ENCODE peak calls at places on chromosome 22, in seven cellular contexts. M is cardiac fibroblast, F is GM12865, V is NCI-H1092, B is PC-3, K is caudate nucleus, E is neural crest cell. W is an unnamed sample.

GRCh38 chr22:31530816-31531180 is 34.5 kb downstream of the SFI1 start:
- DNase-seq in M (peak), F (no peak), V (no peak), B (peak), K (no peak), E (no peak), W (no peak)

GRCh38 chr22:37806409-37807338 is 1.1 kb upstream of the GCAT start:
- DNase-seq in M (peak), F (no peak), V (no peak), B (peak), K (no peak), E (no peak), W (no peak)

GRCh38 chr22:20218981-20219380 is 49.1 kb downstream of the RTN4R start:
- DNase-seq in M (no peak), F (no peak), V (no peak), B (no peak), K (no peak), E (no peak), W (no peak)

GRCh38 chr22:45966892-45967365 is 10.0 kb downstream of the WNT7B start:
- DNase-seq in M (no peak), F (no peak), V (no peak), B (no peak), K (no peak), E (peak), W (no peak)

GRCh38 chr22:46068908-46069481 is 81.3 kb upstream of the PPARA start:
- DNase-seq in M (peak), F (no peak), V (no peak), B (peak), K (no peak), E (no peak), W (no peak)

GRCh38 chr22:24209016-24209415 is 27.7 kb downstream of the SUSD2 start:
- DNase-seq in M (peak), F (no peak), V (no peak), B (no peak), K (no peak), E (no peak), W (no peak)

GRCh38 chr22:37973271-37974170 is 10.8 kb downstream of the SOX10 start:
- DNase-seq in M (no peak), F (no peak), V (no peak), B (no peak), K (no peak), E (no peak), W (no peak)

GRCh38 chr22:49999901-50000586 is 12.5 kb downstream of the IL17REL start:
- DNase-seq in M (no peak), F (no peak), V (no peak), B (no peak), K (no peak), E (no peak), W (no peak)

GRCh38 chr22:30277547-30278344 is 11.1 kb upstream of the OSM start:
- DNase-seq in M (peak), F (no peak), V (no peak), B (peak), K (no peak), E (no peak), W (no peak)

GRCh38 chr22:19620742-19621371 is 93.4 kb upstream of the SEPTIN5 start:
- DNase-seq in M (no peak), F (no peak), V (no peak), B (no peak), K (no peak), E (no peak), W (no peak)

GRCh38 chr22:37498289-37498909 is 12.2 kb upstream of the MFNG start:
- DNase-seq in M (no peak), F (peak), V (no peak), B (no peak), K (no peak), E (peak), W (no peak)

GRCh38 chr22:46057762-46058420 is 80.9 kb upstream of the WNT7B start:
- DNase-seq in M (peak), F (peak), V (no peak), B (peak), K (no peak), E (no peak), W (peak)

GRCh38 chr22:38401336-38402084 is 53.5 kb downstream of the KCNJ4 start:
- DNase-seq in M (no peak), F (no peak), V (no peak), B (no peak), K (no peak), E (no peak), W (no peak)

GRCh38 chr22:39013923-39014722 is at the start of gene APOBEC3C:
- DNase-seq in M (peak), F (peak), V (no peak), B (peak), K (no peak), E (peak), W (peak)

GRCh38 chr22:43243275-43243768 is 56.4 kb upstream of the TTLL12 start:
- DNase-seq in M (no peak), F (no peak), V (no peak), B (no peak), K (no peak), E (no peak), W (no peak)

GRCh38 chr22:43976861-43977795 is 21.9 kb downstream of the SAMM50 start:
- DNase-seq in M (no peak), F (no peak), V (no peak), B (no peak), K (no peak), E (no peak), W (no peak)

GRCh38 chr22:46626911-46627805 is 7.0 kb downstream of the GRAMD4 start:
- DNase-seq in M (no peak), F (no peak), V (no peak), B (no peak), K (no peak), E (no peak), W (no peak)

GRCh38 chr22:30968015-30968923 is at the start of gene MORC2:
- DNase-seq in M (no peak), F (peak), V (no peak), B (peak), K (no peak), E (no peak), W (no peak)

GRCh38 chr22:20551805-20552449 is 44.5 kb downstream of the MED15 start:
- DNase-seq in M (peak), F (no peak), V (peak), B (no peak), K (peak), E (no peak), W (no peak)